ENCODE peak calls at places on chromosomes 7 and 10, in five cellular contexts. P, N, V, B and O are unnamed samples.

GRCh38 chr10:119643306-119644214 is 7.6 kb upstream of the BAG3 start:
- DNase-seq in P (no peak), N (no peak), V (no peak), B (peak), O (no peak)

GRCh38 chr10:101830322-101831168 is 12.3 kb upstream of the OGA start:
- DNase-seq in P (peak), N (peak), V (peak), B (peak), O (peak)

GRCh38 chr10:31099664-31100063 is 68.0 kb upstream of the ZNF438 start:
- DNase-seq in P (no peak), N (peak), V (peak), B (peak), O (peak)

GRCh38 chr10:132698211-132698751 is 87.7 kb downstream of the NKX6-2 start:
- DNase-seq in P (no peak), N (no peak), V (no peak), B (no peak), O (no peak)

GRCh38 chr10:77939561-77940001 is 13.0 kb upstream of the DLG5 start:
- DNase-seq in P (no peak), N (no peak), V (no peak), B (peak), O (no peak)

GRCh38 chr7:6615853-6616555 is 594 bp downstream of the ZNF853 start:
- DNase-seq in P (no peak), N (no peak), V (peak), B (no peak), O (no peak)

GRCh38 chr10:1025684-1026083 is at the start of gene IDI2:
- DNase-seq in P (no peak), N (no peak), V (no peak), B (no peak), O (no peak)

GRCh38 chr7:29881724-29882123 is 75.4 kb downstream of the WIPF3 start:
- DNase-seq in P (no peak), N (no peak), V (no peak), B (no peak), O (no peak)

GRCh38 chr7:76393116-76394031 is 16.1 kb downstream of the SSC4D start:
- DNase-seq in P (peak), N (peak), V (peak), B (peak), O (peak)

GRCh38 chr7:35799846-35800717 is 775 bp upstream of the SEPTIN7 start:
- DNase-seq in P (peak), N (peak), V (peak), B (peak), O (peak)

GRCh38 chr7:143236408-143236990 is 14.7 kb downstream of the TAS2R40 start:
- DNase-seq in P (no peak), N (no peak), V (no peak), B (no peak), O (no peak)

GRCh38 chr7:3371601-3372000 is 70.5 kb downstream of the SDK1 start:
- DNase-seq in P (no peak), N (no peak), V (no peak), B (peak), O (no peak)

GRCh38 chr7:74141705-74142104 is 32.5 kb upstream of the EIF4H start:
- DNase-seq in P (no peak), N (peak), V (no peak), B (no peak), O (no peak)